ENCODE peak calls at places on chromosome 12, in ten cellular contexts. One of them, this sample, is unnamed.

GRCh38 chr12:116123511-116124258 is 153.8 kb downstream of the MED13L start:
- DNase-seq in DMS153: peak
- DNase-seq in mesenchymal stem cell: peak
- DNase-seq in activated naive CD4-positive, alpha-beta T cell treated with anti-CD3 and anti-CD28 coated beads, Interleukin-2, amount 10 ng/mL, durations not matched to agents 7 days and 5 days: no peak
- DNase-seq in dorsolateral prefrontal cortex: peak
- DNase-seq in RPMI8226: no peak
- DNase-seq in H7: no peak
- DNase-seq in left lobe of liver: peak
- DNase-seq in Calu3: no peak
- DNase-seq in islet precursor cell: peak
- DNase-seq in this sample: peak

GRCh38 chr12:26728205-26729050 is 104.6 kb downstream of the ITPR2 start:
- DNase-seq in DMS153: no peak
- DNase-seq in activated naive CD4-positive, alpha-beta T cell treated with anti-CD3 and anti-CD28 coated beads, Interleukin-2, amount 10 ng/mL, durations not matched to agents 7 days and 5 days: no peak
- DNase-seq in Calu3: no peak
- DNase-seq in islet precursor cell: no peak
- DNase-seq in left lobe of liver: peak
- DNase-seq in RPMI8226: no peak
- DNase-seq in H7: no peak
- DNase-seq in dorsolateral prefrontal cortex: no peak
- DNase-seq in mesenchymal stem cell: no peak
- DNase-seq in this sample: no peak

GRCh38 chr12:53054112-53054878 is 4.4 kb downstream of the TNS2 start:
- DNase-seq in DMS153: peak
- DNase-seq in H7: peak
- DNase-seq in left lobe of liver: peak
- DNase-seq in dorsolateral prefrontal cortex: peak
- DNase-seq in islet precursor cell: peak
- DNase-seq in activated naive CD4-positive, alpha-beta T cell treated with anti-CD3 and anti-CD28 coated beads, Interleukin-2, amount 10 ng/mL, durations not matched to agents 7 days and 5 days: peak
- DNase-seq in mesenchymal stem cell: peak
- DNase-seq in Calu3: peak
- DNase-seq in RPMI8226: peak
- DNase-seq in this sample: peak

GRCh38 chr12:52741378-52742195 is 35.6 kb downstream of the KRT76 start:
- DNase-seq in mesenchymal stem cell: peak
- DNase-seq in islet precursor cell: peak
- DNase-seq in dorsolateral prefrontal cortex: no peak
- DNase-seq in DMS153: no peak
- DNase-seq in Calu3: peak
- DNase-seq in left lobe of liver: peak
- DNase-seq in RPMI8226: peak
- DNase-seq in H7: peak
- DNase-seq in activated naive CD4-positive, alpha-beta T cell treated with anti-CD3 and anti-CD28 coated beads, Interleukin-2, amount 10 ng/mL, durations not matched to agents 7 days and 5 days: peak
- DNase-seq in this sample: peak

GRCh38 chr12:11880424-11880823 is 190.3 kb upstream of the BCL2L14 start:
- DNase-seq in dorsolateral prefrontal cortex: no peak
- DNase-seq in mesenchymal stem cell: no peak
- DNase-seq in Calu3: no peak
- DNase-seq in H7: no peak
- DNase-seq in RPMI8226: no peak
- DNase-seq in activated naive CD4-positive, alpha-beta T cell treated with anti-CD3 and anti-CD28 coated beads, Interleukin-2, amount 10 ng/mL, durations not matched to agents 7 days and 5 days: no peak
- DNase-seq in islet precursor cell: no peak
- DNase-seq in left lobe of liver: no peak
- DNase-seq in DMS153: no peak
- DNase-seq in this sample: no peak

GRCh38 chr12:49055978-49056754 is 4.4 kb downstream of the KMT2D start:
- DNase-seq in activated naive CD4-positive, alpha-beta T cell treated with anti-CD3 and anti-CD28 coated beads, Interleukin-2, amount 10 ng/mL, durations not matched to agents 7 days and 5 days: peak
- DNase-seq in DMS153: peak
- DNase-seq in mesenchymal stem cell: peak
- DNase-seq in dorsolateral prefrontal cortex: peak
- DNase-seq in H7: peak
- DNase-seq in left lobe of liver: peak
- DNase-seq in Calu3: peak
- DNase-seq in islet precursor cell: peak
- DNase-seq in RPMI8226: peak
- DNase-seq in this sample: peak

GRCh38 chr12:57001448-57001906 is 4.9 kb downstream of the ZBTB39 start:
- DNase-seq in H7: peak
- DNase-seq in left lobe of liver: peak
- DNase-seq in dorsolateral prefrontal cortex: no peak
- DNase-seq in DMS153: no peak
- DNase-seq in Calu3: peak
- DNase-seq in RPMI8226: peak
- DNase-seq in activated naive CD4-positive, alpha-beta T cell treated with anti-CD3 and anti-CD28 coated beads, Interleukin-2, amount 10 ng/mL, durations not matched to agents 7 days and 5 days: peak
- DNase-seq in mesenchymal stem cell: peak
- DNase-seq in islet precursor cell: peak
- DNase-seq in this sample: peak

GRCh38 chr12:2053675-2054070 is 886 bp downstream of the CACNA1C start:
- DNase-seq in left lobe of liver: no peak
- DNase-seq in H7: peak
- DNase-seq in DMS153: no peak
- DNase-seq in Calu3: no peak
- DNase-seq in RPMI8226: no peak
- DNase-seq in dorsolateral prefrontal cortex: no peak
- DNase-seq in mesenchymal stem cell: peak
- DNase-seq in activated naive CD4-positive, alpha-beta T cell treated with anti-CD3 and anti-CD28 coated beads, Interleukin-2, amount 10 ng/mL, durations not matched to agents 7 days and 5 days: no peak
- DNase-seq in islet precursor cell: no peak
- DNase-seq in this sample: no peak

GRCh38 chr12:42504049-42504448 is 85.5 kb downstream of the PRICKLE1 start:
- DNase-seq in Calu3: peak
- DNase-seq in left lobe of liver: no peak
- DNase-seq in islet precursor cell: no peak
- DNase-seq in DMS153: no peak
- DNase-seq in mesenchymal stem cell: peak
- DNase-seq in dorsolateral prefrontal cortex: no peak
- DNase-seq in H7: no peak
- DNase-seq in activated naive CD4-positive, alpha-beta T cell treated with anti-CD3 and anti-CD28 coated beads, Interleukin-2, amount 10 ng/mL, durations not matched to agents 7 days and 5 days: no peak
- DNase-seq in RPMI8226: peak
- DNase-seq in this sample: no peak